ENCODE peak calls at places on chromosomes 12 and 14, in five cellular contexts. One of them, this sample, is unnamed.

GRCh38 chr12:131340616-131341210 is 370.2 kb upstream of the SFSWAP start:
- DNase-seq in CD4-positive, alpha-beta T cell: no peak
- DNase-seq in A172: no peak
- DNase-seq in right cardiac atrium: no peak
- DNase-seq in kidney glomerular epithelial cell: no peak
- DNase-seq in this sample: no peak

GRCh38 chr12:7588703-7589329 is 76.9 kb downstream of the APOBEC1 start:
- DNase-seq in CD4-positive, alpha-beta T cell: peak; percentile 28
- DNase-seq in A172: peak; percentile 53
- DNase-seq in right cardiac atrium: no peak
- DNase-seq in kidney glomerular epithelial cell: no peak
- DNase-seq in this sample: peak; percentile 79

GRCh38 chr12:110266980-110267620 is 13.9 kb upstream of the ATP2A2 start:
- DNase-seq in CD4-positive, alpha-beta T cell: no peak
- DNase-seq in A172: peak; percentile 74
- DNase-seq in right cardiac atrium: peak; percentile 42
- DNase-seq in kidney glomerular epithelial cell: no peak
- DNase-seq in this sample: peak; percentile 62

GRCh38 chr14:54727929-54728328 is 161.0 kb downstream of the SAMD4A start:
- DNase-seq in CD4-positive, alpha-beta T cell: no peak
- DNase-seq in A172: no peak
- DNase-seq in right cardiac atrium: no peak
- DNase-seq in kidney glomerular epithelial cell: no peak
- DNase-seq in this sample: no peak

GRCh38 chr12:57861967-57862366 is 15.4 kb upstream of the CTDSP2 start:
- DNase-seq in CD4-positive, alpha-beta T cell: no peak
- DNase-seq in A172: no peak
- DNase-seq in right cardiac atrium: no peak
- DNase-seq in kidney glomerular epithelial cell: no peak
- DNase-seq in this sample: no peak

GRCh38 chr14:93780811-93781210 is 7.5 kb downstream of the PRIMA1 start:
- DNase-seq in CD4-positive, alpha-beta T cell: no peak
- DNase-seq in A172: no peak
- DNase-seq in right cardiac atrium: no peak
- DNase-seq in kidney glomerular epithelial cell: no peak
- DNase-seq in this sample: no peak

GRCh38 chr12:112219195-112219594 is 93.8 kb downstream of the TRAFD1 start:
- DNase-seq in CD4-positive, alpha-beta T cell: no peak
- DNase-seq in A172: no peak
- DNase-seq in right cardiac atrium: no peak
- DNase-seq in kidney glomerular epithelial cell: no peak
- DNase-seq in this sample: no peak

GRCh38 chr12:130424858-130425697 is 87.4 kb downstream of the PIWIL1 start:
- DNase-seq in CD4-positive, alpha-beta T cell: no peak
- DNase-seq in A172: no peak
- DNase-seq in right cardiac atrium: no peak
- DNase-seq in kidney glomerular epithelial cell: no peak
- DNase-seq in this sample: no peak

GRCh38 chr12:26987634-26988424 is 26.4 kb downstream of the TM7SF3 start:
- DNase-seq in CD4-positive, alpha-beta T cell: no peak
- DNase-seq in A172: peak; percentile 36
- DNase-seq in right cardiac atrium: no peak
- DNase-seq in kidney glomerular epithelial cell: no peak
- DNase-seq in this sample: peak; percentile 18

GRCh38 chr12:114411081-114411836 is 5.3 kb upstream of the TBX5 start:
- DNase-seq in CD4-positive, alpha-beta T cell: no peak
- DNase-seq in A172: no peak
- DNase-seq in right cardiac atrium: no peak
- DNase-seq in kidney glomerular epithelial cell: no peak
- DNase-seq in this sample: no peak

GRCh38 chr14:49692191-49692757 is 646 bp upstream of the KLHDC1 start:
- DNase-seq in CD4-positive, alpha-beta T cell: no peak
- DNase-seq in A172: no peak
- DNase-seq in right cardiac atrium: no peak
- DNase-seq in kidney glomerular epithelial cell: no peak
- DNase-seq in this sample: peak; percentile 3

GRCh38 chr12:2853626-2854025 is 3.2 kb downstream of the TEX52 start:
- DNase-seq in CD4-positive, alpha-beta T cell: peak; percentile 32
- DNase-seq in A172: peak; percentile 62
- DNase-seq in right cardiac atrium: peak; percentile 88
- DNase-seq in kidney glomerular epithelial cell: peak; percentile 63
- DNase-seq in this sample: peak; percentile 71

GRCh38 chr12:109947511-109947910 is 47.4 kb downstream of the TCHP start:
- DNase-seq in CD4-positive, alpha-beta T cell: no peak
- DNase-seq in A172: peak; percentile 39
- DNase-seq in right cardiac atrium: no peak
- DNase-seq in kidney glomerular epithelial cell: no peak
- DNase-seq in this sample: peak; percentile 30

GRCh38 chr14:67999693-68000384 is 180.3 kb downstream of the RAD51B start:
- DNase-seq in CD4-positive, alpha-beta T cell: no peak
- DNase-seq in A172: peak; percentile 78
- DNase-seq in right cardiac atrium: no peak
- DNase-seq in kidney glomerular epithelial cell: peak; percentile 93
- DNase-seq in this sample: peak; percentile 73

GRCh38 chr12:53791735-53792326 is 40.1 kb upstream of the CISTR start:
- DNase-seq in CD4-positive, alpha-beta T cell: peak; percentile 16
- DNase-seq in A172: peak; percentile 21
- DNase-seq in right cardiac atrium: no peak
- DNase-seq in kidney glomerular epithelial cell: no peak
- DNase-seq in this sample: no peak

GRCh38 chr12:24997970-24998582 is 49.2 kb upstream of the BCAT1 start:
- DNase-seq in CD4-positive, alpha-beta T cell: no peak
- DNase-seq in A172: peak; percentile 44
- DNase-seq in right cardiac atrium: no peak
- DNase-seq in kidney glomerular epithelial cell: peak; percentile 93
- DNase-seq in this sample: peak; percentile 44

GRCh38 chr14:102222751-102223150 is 82.2 kb downstream of the MOK start:
- DNase-seq in CD4-positive, alpha-beta T cell: no peak
- DNase-seq in A172: no peak
- DNase-seq in right cardiac atrium: no peak
- DNase-seq in kidney glomerular epithelial cell: no peak
- DNase-seq in this sample: no peak

GRCh38 chr12:127162902-127163301 is 1104.1 kb upstream of the TMEM132C start:
- DNase-seq in CD4-positive, alpha-beta T cell: peak; percentile 38
- DNase-seq in A172: peak; percentile 73
- DNase-seq in right cardiac atrium: no peak
- DNase-seq in kidney glomerular epithelial cell: peak; percentile 42
- DNase-seq in this sample: peak; percentile 89

GRCh38 chr12:79451365-79451764 is 239.4 kb downstream of the PAWR start:
- DNase-seq in CD4-positive, alpha-beta T cell: no peak
- DNase-seq in A172: no peak
- DNase-seq in right cardiac atrium: no peak
- DNase-seq in kidney glomerular epithelial cell: no peak
- DNase-seq in this sample: no peak

GRCh38 chr14:92960706-92961566 is 38.0 kb downstream of the CHGA start:
- DNase-seq in CD4-positive, alpha-beta T cell: no peak
- DNase-seq in A172: peak; percentile 58
- DNase-seq in right cardiac atrium: no peak
- DNase-seq in kidney glomerular epithelial cell: peak; percentile 64
- DNase-seq in this sample: peak; percentile 82

This sample was measured in HT1080.